ENCODE peak calls at places on chromosomes 3 and 15, in four cellular contexts. J, V, L and R are unnamed samples.

GRCh38 chr3:56864090-56864489 is 62.3 kb upstream of the ARHGEF3 start:
- DNase-seq in V (no peak), J (no peak), L (no peak), R (no peak)

GRCh38 chr3:174776123-174776522 is 83.0 kb upstream of the NAALADL2 start:
- DNase-seq in V (no peak), J (peak), L (peak), R (no peak)

GRCh38 chr3:61858054-61858453 is 296.7 kb downstream of the PTPRG start:
- DNase-seq in V (no peak), J (peak), L (no peak), R (no peak)

GRCh38 chr15:85005744-85006143 is 24.1 kb downstream of the PDE8A start:
- DNase-seq in J (no peak), V (no peak), L (no peak), R (no peak)

GRCh38 chr15:88568589-88568988 is 22.1 kb upstream of the DET1 start:
- DNase-seq in J (no peak), V (no peak), L (no peak), R (no peak)

GRCh38 chr15:74384566-74385441 is 17.4 kb upstream of the CYP11A1 start:
- DNase-seq in J (peak), V (peak), L (no peak), R (no peak)

GRCh38 chr15:59002418-59002859 is 15.0 kb downstream of the RNF111 start:
- DNase-seq in V (no peak), J (no peak), L (no peak), R (no peak)

GRCh38 chr15:80437492-80437891 is 33.3 kb downstream of the ARNT2 start:
- DNase-seq in L (peak), J (no peak), V (no peak), R (no peak)

GRCh38 chr3:79820089-79820488 is 52.3 kb upstream of the ROBO1 start:
- DNase-seq in J (no peak), V (no peak), L (no peak), R (no peak)

GRCh38 chr3:72158639-72159005 is 373.7 kb upstream of the PROK2 start:
- DNase-seq in V (no peak), J (no peak), L (no peak), R (no peak)

GRCh38 chr15:92158426-92158825 is 235.3 kb upstream of the ST8SIA2 start:
- DNase-seq in J (peak), L (peak), V (no peak), R (no peak)

GRCh38 chr15:28912422-28912821 is 26.6 kb downstream of the APBA2 start:
- DNase-seq in L (no peak), V (no peak), J (no peak), R (no peak)

GRCh38 chr3:78139166-78139565 is 1099.3 kb downstream of the ROBO2 start:
- DNase-seq in J (peak), V (no peak), L (no peak), R (no peak)

GRCh38 chr3:194808709-194809108 is 123.0 kb downstream of the FAM43A start:
- DNase-seq in L (no peak), J (peak), V (no peak), R (no peak)

GRCh38 chr15:66850078-66850991 is 148.3 kb downstream of the SMAD6 start:
- DNase-seq in V (no peak), L (no peak), J (no peak), R (no peak)

GRCh38 chr3:33054100-33055097 is 42.5 kb downstream of the GLB1 start:
- DNase-seq in L (no peak), V (no peak), J (no peak), R (no peak)

GRCh38 chr3:188370081-188370830 is 216.3 kb downstream of the LPP start:
- DNase-seq in V (no peak), J (no peak), L (no peak), R (no peak)

GRCh38 chr3:119184808-119185690 is 11.7 kb downstream of the UPK1B start:
- DNase-seq in L (peak), V (no peak), J (peak), R (no peak)

GRCh38 chr3:24387000-24387399 is 107.7 kb downstream of the THRB start:
- DNase-seq in L (no peak), J (peak), V (no peak), R (no peak)

GRCh38 chr3:121517950-121518349 is 27.8 kb downstream of the POLQ start:
- DNase-seq in J (no peak), V (no peak), L (no peak), R (no peak)

GRCh38 chr3:30314757-30315156 is 291.6 kb upstream of the TGFBR2 start:
- DNase-seq in J (no peak), V (no peak), L (no peak), R (no peak)

GRCh38 chr3:105429034-105429762 is 62.5 kb downstream of the ALCAM start:
- DNase-seq in V (no peak), J (no peak), L (no peak), R (no peak)

GRCh38 chr15:43318990-43319771 is 11.2 kb downstream of the LCMT2 start:
- DNase-seq in J (no peak), L (no peak), V (no peak), R (no peak)

GRCh38 chr15:31065824-31066223 is 35.7 kb downstream of the TRPM1 start:
- DNase-seq in V (no peak), L (peak), J (no peak), R (no peak)

GRCh38 chr15:70617911-70618287 is 145.5 kb downstream of the UACA start:
- DNase-seq in J (no peak), V (no peak), L (no peak), R (no peak)

GRCh38 chr3:32685604-32686185 is 707 bp downstream of the CNOT10 start:
- DNase-seq in L (no peak), V (no peak), J (peak), R (no peak)

GRCh38 chr15:101051291-101052030 is 132.3 kb downstream of the LRRK1 start:
- DNase-seq in V (no peak), J (no peak), L (no peak), R (no peak)

GRCh38 chr15:79124388-79124787 is 33.8 kb upstream of the RASGRF1 start:
- DNase-seq in L (no peak), V (no peak), J (no peak), R (no peak)

GRCh38 chr3:189588061-189588817 is 43.0 kb upstream of the TP63 start:
- DNase-seq in L (no peak), J (peak), V (no peak), R (no peak)

GRCh38 chr3:171260430-171260829 is 199.8 kb downstream of the TNIK start:
- DNase-seq in J (no peak), L (no peak), V (no peak), R (no peak)

DNA sequence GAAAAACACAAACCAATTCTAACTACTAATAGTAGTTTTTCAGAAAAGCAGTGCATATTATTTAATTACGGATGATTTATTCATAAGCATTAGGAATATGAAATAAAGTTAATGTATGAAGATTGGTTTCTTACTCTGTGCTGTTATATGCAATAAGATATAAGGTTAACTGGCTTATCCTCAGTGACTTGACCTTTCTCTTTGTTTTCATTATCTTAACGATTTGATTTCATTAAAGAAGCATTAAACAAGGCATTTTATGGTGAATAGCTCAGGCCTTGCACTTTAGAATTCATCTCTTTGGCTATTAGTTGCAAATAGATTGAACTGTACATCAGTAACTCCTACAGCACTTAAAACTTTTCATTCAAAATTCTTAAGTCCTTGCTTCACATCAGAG is 28.9 kb downstream of the RAP2B start:
- DNase-seq in L (no peak), J (no peak), V (no peak), R (no peak)
- H3K4me3 ChIP-seq in L (no peak), J (no peak), V (no peak), R (no peak)

GRCh38 chr3:58628823-58629562 is 37.6 kb downstream of the FAM3D start:
- DNase-seq in J (peak), V (peak), L (no peak), R (no peak)
- H3K4me3 ChIP-seq in J (no peak), V (no peak), L (no peak), R (no peak)

DNA sequence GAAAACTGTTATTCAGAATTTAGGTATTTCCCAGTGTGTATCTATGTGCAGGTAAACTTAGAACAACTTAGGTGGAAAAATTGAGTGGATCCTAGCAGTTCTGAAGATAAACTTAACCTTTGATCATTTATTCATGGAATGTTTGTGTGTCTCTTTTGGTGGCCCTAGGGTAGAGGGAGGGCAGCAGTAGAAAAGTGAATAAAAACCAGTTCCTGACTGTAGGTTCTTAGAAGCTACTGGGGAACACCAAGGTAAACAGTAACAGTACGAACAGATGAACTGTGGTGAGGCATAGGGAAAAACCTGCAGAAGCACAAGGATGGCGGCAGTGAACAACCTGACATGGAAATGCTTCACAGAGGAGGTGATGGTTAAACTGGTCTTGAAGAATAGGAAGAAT is 2.5 kb downstream of the SNRK start:
- DNase-seq in V (no peak), J (no peak), L (peak), R (no peak)
- H3K4me3 ChIP-seq in V (peak), J (peak), L (peak), R (no peak)

DNA sequence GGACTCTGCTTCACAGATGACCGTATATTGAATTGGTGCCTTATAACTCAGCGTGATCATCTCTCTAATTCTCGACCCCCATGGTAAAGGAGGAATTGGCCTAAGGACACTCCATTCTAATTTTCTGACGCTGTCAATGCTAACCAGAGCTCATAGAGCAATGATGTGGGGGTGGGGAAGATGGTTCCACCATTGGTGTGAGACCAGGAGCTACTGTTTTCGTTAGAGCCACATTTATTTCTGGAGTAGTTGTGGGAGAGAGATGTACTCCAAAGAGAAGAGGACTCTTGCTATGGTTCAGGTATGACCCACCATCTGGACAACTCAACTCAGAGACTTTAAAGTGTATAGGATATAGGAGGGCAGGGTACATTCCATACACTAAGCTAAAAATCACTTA is 16.3 kb downstream of the ZBTB38 start:
- DNase-seq in J (no peak), L (no peak), V (no peak), R (no peak)
- H3K4me3 ChIP-seq in J (no peak), L (no peak), V (no peak), R (no peak)

GRCh38 chr3:141372656-141373055 is 4.4 kb downstream of the ZBTB38 start:
- DNase-seq in J (no peak), L (no peak), V (no peak), R (no peak)
- H3K4me3 ChIP-seq in J (no peak), L (no peak), V (no peak), R (no peak)

GRCh38 chr3:14317057-14317553 is 85.3 kb upstream of the SLC6A6 start:
- DNase-seq in L (no peak), J (no peak), V (no peak), R (no peak)

GRCh38 chr3:14318638-14319037 is 83.8 kb upstream of the SLC6A6 start:
- DNase-seq in J (no peak), L (no peak), V (no peak), R (no peak)

GRCh38 chr3:14320221-14320620 is 82.2 kb upstream of the SLC6A6 start:
- DNase-seq in V (no peak), L (no peak), J (no peak), R (no peak)

GRCh38 chr3:14322001-14322400 is 80.4 kb upstream of the SLC6A6 start:
- DNase-seq in L (no peak), V (no peak), J (no peak), R (no peak)

DNA sequence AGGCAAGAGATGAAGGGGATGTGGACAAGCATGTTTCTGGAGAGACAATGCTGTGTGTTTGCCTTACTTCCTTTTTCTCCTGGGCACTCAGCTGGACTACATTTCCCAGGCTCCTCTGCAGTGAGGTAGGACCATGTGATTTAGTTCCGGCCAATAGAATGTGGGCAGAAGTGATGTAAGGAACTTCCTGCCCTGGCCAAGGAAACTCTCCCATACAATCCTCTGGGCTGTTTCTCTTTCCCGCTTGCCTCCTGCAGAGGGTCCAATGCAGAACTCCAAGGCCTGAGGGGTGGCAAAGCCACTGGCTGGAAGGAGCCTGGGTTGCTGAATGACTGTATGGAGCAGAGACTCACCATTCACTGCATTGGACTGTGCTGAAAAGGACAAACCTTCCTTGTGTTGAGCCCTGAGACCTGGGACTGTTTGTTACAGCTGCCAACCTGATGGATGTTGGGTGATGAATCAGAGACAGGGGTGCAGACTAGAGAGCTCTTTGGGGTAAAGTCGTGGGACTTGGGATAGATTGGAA is 82.7 kb upstream of the SLC6A6 start:
- DNase-seq in V (no peak), J (peak), L (peak), R (peak)
- H3K4me3 ChIP-seq in V (no peak), J (no peak), L (no peak), R (no peak)

DNA sequence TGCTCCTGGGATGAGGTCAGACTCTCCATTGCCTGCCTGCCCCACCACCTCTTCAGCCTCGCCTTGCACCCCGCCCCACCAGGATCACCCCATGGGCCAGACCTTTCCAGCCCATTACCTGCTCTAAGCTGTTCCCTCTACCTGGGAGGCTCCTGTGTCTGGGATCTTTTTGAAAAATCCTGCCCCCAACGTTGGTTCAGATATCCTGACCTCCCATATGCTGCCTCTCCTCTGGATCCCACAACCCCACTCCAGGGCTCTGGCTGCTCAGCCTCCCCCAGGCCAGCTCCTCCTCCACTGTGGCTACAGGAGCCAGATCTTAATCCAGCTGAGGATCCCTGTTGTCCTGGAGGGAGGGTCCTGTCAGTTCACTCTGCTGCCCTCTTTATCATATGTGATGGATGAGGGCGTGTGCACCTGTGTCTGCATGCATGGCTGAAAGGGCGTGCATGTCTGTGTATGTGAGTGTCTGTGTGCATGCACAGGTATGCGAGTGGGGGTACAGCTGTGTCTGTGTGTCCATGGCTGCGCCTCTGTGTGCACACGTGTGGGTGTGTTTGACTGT is 21.7 kb upstream of the ALAS1 start:
- DNase-seq in J (no peak), L (no peak), V (no peak), R (no peak)
- H3K4me3 ChIP-seq in J (no peak), L (no peak), V (no peak), R (no peak)

DNA sequence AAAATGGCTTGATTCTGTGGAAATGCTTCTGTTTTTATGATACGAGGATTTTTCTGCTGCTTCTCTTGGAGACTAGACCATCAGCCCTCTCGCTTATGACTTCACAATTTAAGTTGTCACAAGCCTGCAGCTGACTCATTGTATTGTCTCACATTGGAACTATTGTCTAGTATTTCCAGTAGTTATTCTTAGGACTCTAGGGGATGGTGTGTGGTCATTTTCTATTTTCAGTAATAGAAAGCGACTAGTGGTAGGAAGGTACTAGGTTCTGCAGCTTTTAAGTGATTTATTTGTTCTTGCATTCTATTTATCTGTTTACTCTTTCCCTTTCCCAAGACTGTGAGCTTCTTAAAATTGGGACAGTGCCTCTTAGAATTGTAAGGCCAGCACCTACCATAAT is 66.3 kb upstream of the CRTC3 start:
- DNase-seq in J (peak), L (no peak), V (no peak), R (no peak)
- H3K4me3 ChIP-seq in J (no peak), L (no peak), V (no peak), R (no peak)

GRCh38 chr3:14328422-14328821 is 74.0 kb upstream of the SLC6A6 start:
- DNase-seq in V (no peak), L (no peak), J (no peak), R (no peak)

GRCh38 chr3:14324224-14324944 is 78.0 kb upstream of the SLC6A6 start:
- DNase-seq in V (no peak), J (peak), L (no peak), R (no peak)

GRCh38 chr3:14322667-14323295 is 79.6 kb upstream of the SLC6A6 start:
- DNase-seq in J (no peak), L (no peak), V (no peak), R (no peak)

GRCh38 chr3:14329116-14329830 is 73.1 kb upstream of the SLC6A6 start:
- DNase-seq in L (no peak), V (no peak), J (peak), R (peak)

DNA sequence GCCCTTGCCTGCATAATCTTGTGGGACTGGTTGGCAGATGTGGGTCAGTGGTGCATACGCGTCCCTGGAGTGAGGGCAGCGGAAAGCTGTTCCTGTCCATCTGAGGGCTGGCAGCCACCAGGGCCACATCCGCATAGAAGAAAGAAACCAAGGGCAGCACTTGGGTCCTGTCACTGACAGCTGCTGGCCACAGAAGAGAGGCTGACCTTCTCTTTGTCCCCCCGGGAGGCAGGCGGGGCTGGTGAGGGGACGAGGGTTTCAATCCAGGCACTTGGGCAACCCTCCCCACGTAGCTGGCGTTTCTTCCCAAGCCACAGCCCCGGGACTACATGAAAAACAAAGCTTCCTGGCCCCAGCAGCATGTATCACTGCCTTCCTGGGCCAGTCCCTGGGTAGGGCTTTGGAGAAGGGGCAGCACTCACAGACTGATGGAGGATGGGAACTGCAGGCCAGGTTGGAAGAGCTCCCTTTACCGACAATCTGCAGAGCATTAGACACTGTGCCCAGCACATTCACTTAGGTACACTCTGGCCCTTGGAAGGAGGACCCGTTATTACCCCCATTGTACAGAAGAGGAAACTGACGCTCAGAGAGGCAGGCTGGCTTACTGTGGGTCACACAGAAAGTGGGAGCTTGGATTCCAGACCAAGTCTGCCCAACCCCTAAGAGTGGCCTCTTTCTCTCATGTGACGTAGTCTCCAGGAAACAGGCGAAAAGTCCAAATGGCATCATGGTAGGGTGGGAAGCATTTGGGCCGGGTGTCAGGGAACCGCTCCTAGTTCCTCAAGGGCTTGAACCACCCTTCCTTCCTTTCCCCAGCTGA is 78.8 kb upstream of the SLC6A6 start:
- DNase-seq in L (no peak), J (no peak), V (no peak), R (no peak)
- H3K4me3 ChIP-seq in L (no peak), J (no peak), V (no peak), R (no peak)